ENCODE peak calls at places on chromosomes 13 and 19, in nine cellular contexts. I, P, M, K, J, S, O, L and Z are unnamed samples.

GRCh38 chr19:48798937-48799336 is 11.9 kb downstream of the BCAT2 start:
- DNase-seq in M (no peak), L (no peak), O (peak; percentile 85), J (no peak), I (peak; percentile 69), P (no peak), K (no peak), S (no peak), Z (no peak)

GRCh38 chr13:112251930-112252585 is 124.1 kb upstream of the SPACA7 start:
- DNase-seq in K (no peak), L (no peak), P (no peak), J (no peak), O (no peak), S (no peak), M (no peak), I (no peak), Z (no peak)

GRCh38 chr13:68428292-68428691 is 1198.2 kb upstream of the PCDH9 start:
- DNase-seq in M (no peak), I (no peak), J (no peak), O (no peak), K (no peak), P (no peak), L (no peak), S (no peak), Z (no peak)

GRCh38 chr19:33461256-33462111 is 60.1 kb downstream of the PEPD start:
- DNase-seq in J (no peak), L (no peak), O (no peak), M (no peak), I (no peak), K (no peak), P (no peak), S (no peak), Z (no peak)

GRCh38 chr19:49064768-49065611 is at the start of gene NTF4:
- DNase-seq in M (no peak), P (peak; percentile 58), I (no peak), S (peak; percentile 75), K (no peak), O (no peak), J (no peak), L (no peak), Z (no peak)

GRCh38 chr13:90690458-90691063 is 656.9 kb upstream of the MIR17HG start:
- DNase-seq in K (no peak), J (no peak), L (no peak), P (no peak), M (no peak), O (no peak), I (no peak), S (no peak), Z (no peak)

GRCh38 chr13:74966814-74967213 is 515.2 kb downstream of the TBC1D4 start:
- DNase-seq in P (no peak), O (no peak), J (no peak), S (no peak), M (peak; percentile 91), K (peak; percentile 35), L (no peak), I (peak; percentile 17), Z (no peak)

GRCh38 chr19:29896790-29897189 is 45.2 kb upstream of the URI1 start:
- DNase-seq in M (no peak), I (no peak), P (no peak), O (no peak), S (no peak), L (no peak), J (no peak), K (no peak), Z (no peak)

GRCh38 chr19:48283908-48284307 is 14.0 kb downstream of the ZNF114 start:
- DNase-seq in J (no peak), K (no peak), P (no peak), S (no peak), L (no peak), M (no peak), I (no peak), O (peak; percentile 75), Z (no peak)

GRCh38 chr19:54727562-54727961 is 3.3 kb downstream of the KIR3DL3 start:
- DNase-seq in J (no peak), P (no peak), O (no peak), M (no peak), K (no peak), L (no peak), S (no peak), I (no peak), Z (peak; percentile 34)

GRCh38 chr13:73772449-73773186 is 361.6 kb downstream of the KLF12 start:
- DNase-seq in L (no peak), S (no peak), M (no peak), O (no peak), P (no peak), K (no peak), J (no peak), I (no peak), Z (no peak)

GRCh38 chr19:19064098-19064722 is 416 bp downstream of the SLC25A42 start:
- DNase-seq in I (no peak), K (no peak), O (no peak), S (no peak), L (no peak), M (no peak), P (peak; percentile 38), J (no peak), Z (no peak)

GRCh38 chr13:45953082-45953481 is 99.5 kb downstream of the ZC3H13 start:
- DNase-seq in S (no peak), M (no peak), P (no peak), J (no peak), O (no peak), I (no peak), L (no peak), K (no peak), Z (no peak)